ENCODE peak calls at places on chromosomes 11 and 22, in five cellular contexts. O, K, Z, P and C are unnamed samples.

GRCh38 chr11:108680267-108680666 is 15.4 kb downstream of the DDX10 start:
- DNase-seq in Z (no peak), O (peak), P (no peak), K (no peak), C (no peak)

GRCh38 chr11:27350503-27350902 is 12.5 kb downstream of the CCDC34 start:
- DNase-seq in P (no peak), Z (no peak), K (no peak), O (no peak), C (no peak)

GRCh38 chr22:35056486-35056885 is 9.5 kb upstream of the ISX start:
- DNase-seq in K (no peak), Z (no peak), P (no peak), O (no peak), C (no peak)

GRCh38 chr22:39994566-39995345 is at the start of gene FAM83F:
- DNase-seq in K (no peak), Z (no peak), P (no peak), O (no peak), C (no peak)

GRCh38 chr11:118608268-118609214 is 1.1 kb downstream of the PHLDB1 start:
- DNase-seq in Z (no peak), O (peak), P (no peak), K (peak), C (peak)

GRCh38 chr11:131809203-131809948 is 439.0 kb downstream of the NTM start:
- DNase-seq in Z (no peak), P (no peak), O (no peak), K (no peak), C (no peak)

GRCh38 chr11:26578998-26579635 is 7.1 kb upstream of the MUC15 start:
- DNase-seq in K (no peak), O (no peak), P (no peak), Z (no peak), C (no peak)

GRCh38 chr11:12569499-12570040 is 104.7 kb upstream of the TEAD1 start:
- DNase-seq in K (peak), Z (no peak), P (no peak), O (peak), C (no peak)

GRCh38 chr11:67027483-67027930 is 4.6 kb downstream of the SYT12 start:
- DNase-seq in Z (no peak), K (no peak), O (no peak), P (no peak), C (no peak)

GRCh38 chr22:43109921-43110443 is 568 bp upstream of the BIK start:
- DNase-seq in O (no peak), K (no peak), P (no peak), Z (no peak), C (no peak)

GRCh38 chr11:6598555-6598954 is 4.9 kb downstream of the RRP8 start:
- DNase-seq in P (no peak), K (no peak), Z (peak), O (no peak), C (no peak)

GRCh38 chr22:17807571-17808410 is 33.5 kb upstream of the BID start:
- DNase-seq in P (no peak), O (peak), K (no peak), Z (no peak), C (no peak)

DNA sequence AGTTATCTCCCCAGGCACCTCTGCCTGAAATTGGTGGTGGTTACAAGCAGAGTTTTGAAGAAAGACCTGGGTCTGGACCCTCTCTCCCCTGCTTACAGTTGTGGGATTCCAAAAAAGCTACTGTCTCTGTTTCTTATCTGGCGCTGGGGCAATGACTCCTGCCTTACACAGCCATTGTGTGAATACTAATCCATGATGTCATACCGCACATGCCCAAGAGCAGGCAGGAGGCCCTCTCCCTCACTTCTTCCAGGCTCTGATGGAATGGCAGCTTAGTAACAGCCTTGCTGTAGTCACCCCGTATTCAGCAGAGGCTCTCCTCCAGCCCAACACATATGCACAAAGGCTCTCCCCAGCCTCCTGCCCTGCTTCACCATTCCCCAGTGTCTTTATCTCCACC is 165.8 kb downstream of the ETS1 start:
- DNase-seq in O (peak), K (no peak), P (no peak), Z (no peak), C (no peak)
- TF ChIP-seq BHLHE40 in O (peak), K (no peak), P (no peak), Z (no peak), C (no peak)

DNA sequence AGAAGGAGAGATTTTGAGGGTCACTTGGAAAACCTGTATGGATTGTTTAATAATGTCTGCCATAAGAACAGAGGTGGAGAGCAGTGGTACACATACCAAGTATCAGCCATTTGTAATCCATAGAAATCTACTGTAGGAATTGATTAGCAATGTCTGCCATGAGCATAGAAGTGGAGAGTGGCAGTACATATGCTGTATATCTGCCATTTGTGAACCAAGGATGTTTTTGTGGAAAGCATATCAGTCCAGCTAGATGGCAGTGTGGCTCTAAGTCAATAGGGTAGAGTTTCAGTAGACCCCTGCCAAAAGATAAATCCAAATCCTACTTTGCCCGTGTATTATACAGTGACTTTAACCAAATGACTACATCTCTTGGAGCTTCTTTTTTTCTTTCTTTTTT is 82.9 kb upstream of the SEZ6L start:
- DNase-seq in O (no peak), Z (no peak), P (no peak), K (no peak), C (no peak)
- TF ChIP-seq BHLHE40 in O (no peak), Z (no peak), P (no peak), K (no peak), C (no peak)

GRCh38 chr11:109739374-109739773 is 317.4 kb downstream of the C11orf87 start:
- DNase-seq in O (no peak), Z (no peak), K (no peak), P (no peak), C (no peak)
- TF ChIP-seq BHLHE40 in O (no peak), Z (no peak), K (no peak), P (no peak), C (no peak)

DNA sequence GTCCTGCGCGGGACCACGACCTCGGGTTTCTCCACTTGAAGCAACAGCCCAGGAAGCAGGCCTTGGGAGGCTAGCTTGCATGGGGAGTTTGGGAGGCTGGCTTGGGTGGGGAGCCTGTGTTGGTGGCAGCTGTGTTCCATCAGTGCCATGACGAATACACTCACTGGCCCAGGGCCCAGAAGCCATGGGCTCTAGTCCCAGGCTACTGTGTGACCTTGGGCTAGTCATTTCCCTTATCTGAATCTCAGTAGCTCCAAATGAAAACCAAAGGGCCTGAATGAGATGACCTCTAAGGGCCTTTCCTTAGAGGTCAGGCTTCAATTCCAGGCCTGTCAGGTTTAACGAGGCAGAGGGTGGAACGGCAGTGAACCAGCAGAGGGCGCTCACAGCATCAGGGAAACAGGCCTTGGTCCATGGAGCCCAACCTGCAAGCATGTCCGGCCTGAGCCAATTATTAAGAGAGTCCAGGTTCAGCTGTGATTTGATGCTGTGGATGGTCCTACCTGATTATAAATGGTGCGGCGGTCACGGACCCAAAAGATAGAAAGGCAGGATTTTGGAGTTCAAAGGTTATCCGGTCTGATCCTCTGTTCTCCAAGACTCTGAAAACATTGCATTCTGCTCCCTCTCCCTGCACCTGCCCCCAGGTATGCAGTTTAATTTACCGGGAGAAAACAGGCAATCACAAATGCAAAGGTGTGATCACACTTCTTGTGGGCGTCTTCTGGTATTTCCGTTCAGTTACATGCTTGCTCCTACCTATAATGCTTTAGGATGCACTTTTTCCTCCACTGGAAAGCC is 15.9 kb downstream of the PTPN5 start:
- DNase-seq in K (peak), O (peak), Z (peak), P (no peak), C (peak)
- TF ChIP-seq BHLHE40 in K (no peak), O (no peak), Z (no peak), P (no peak), C (no peak)

DNA sequence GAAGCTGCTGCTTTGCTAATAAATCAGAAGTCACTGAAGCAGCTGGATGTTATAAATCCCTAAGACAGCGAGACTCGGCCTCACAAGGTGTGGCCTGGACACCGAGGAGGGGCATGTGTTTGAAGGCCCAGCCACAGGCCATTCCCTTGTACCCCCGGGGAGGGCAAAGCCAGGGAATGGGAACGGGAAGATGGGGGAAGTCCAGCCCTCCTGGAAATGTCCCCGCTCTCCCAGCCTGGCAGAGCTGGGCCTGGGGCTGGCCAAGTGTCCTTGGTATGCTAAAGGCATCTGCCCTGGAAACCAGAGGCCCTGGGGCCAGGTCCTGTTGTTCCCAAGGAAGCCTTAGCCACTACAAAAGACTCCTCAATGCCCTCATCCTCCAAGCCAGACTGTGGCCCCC is 11.2 kb downstream of the CHST1 start:
- DNase-seq in P (no peak), Z (no peak), K (no peak), O (no peak), C (no peak)
- TF ChIP-seq BHLHE40 in P (no peak), Z (no peak), K (no peak), O (no peak), C (no peak)

GRCh38 chr11:19756675-19757475 is 44.2 kb downstream of the NAV2 start:
- DNase-seq in O (no peak), K (no peak), P (no peak), Z (no peak), C (no peak)
- TF ChIP-seq BHLHE40 in O (no peak), K (no peak), P (no peak), Z (no peak), C (no peak)

GRCh38 chr11:71341596-71341995 is 89.2 kb upstream of the SHANK2 start:
- DNase-seq in Z (no peak), P (no peak), K (no peak), O (no peak), C (no peak)

GRCh38 chr11:71342116-71342515 is 89.7 kb upstream of the SHANK2 start:
- DNase-seq in K (no peak), O (peak), P (no peak), Z (no peak), C (no peak)

GRCh38 chr11:71343828-71344400 is 91.5 kb upstream of the SHANK2 start:
- DNase-seq in P (no peak), K (no peak), O (no peak), Z (no peak), C (no peak)

GRCh38 chr11:71341173-71341572 is 88.8 kb upstream of the SHANK2 start:
- DNase-seq in O (no peak), P (no peak), K (no peak), Z (no peak), C (no peak)

GRCh38 chr11:71342951-71343827 is 90.8 kb upstream of the SHANK2 start:
- DNase-seq in O (peak), Z (peak), K (peak), P (no peak), C (peak)
- TF ChIP-seq BHLHE40 in O (no peak), Z (no peak), K (no peak), P (no peak), C (no peak)

GRCh38 chr11:73321342-73322110 is 13.4 kb downstream of the ARHGEF17 start:
- DNase-seq in K (no peak), Z (no peak), P (no peak), O (peak), C (no peak)
- TF ChIP-seq BHLHE40 in K (no peak), Z (no peak), P (no peak), O (no peak), C (no peak)

GRCh38 chr11:1939006-1939626 is 8.0 kb upstream of the MRPL23 start:
- DNase-seq in O (no peak), P (no peak), Z (no peak), K (no peak), C (no peak)
- TF ChIP-seq BHLHE40 in O (no peak), P (no peak), Z (no peak), K (no peak), C (no peak)